ENCODE peak calls at places on chromosomes 2 and 18, in four cellular contexts. One of them, this sample, is unnamed.
A peak's percentile ranks its signal among the peaks of the same experiment; 100 is the strongest.

GRCh38 chr2:1546023-1546591 is 132.8 kb downstream of the TPO start:
- DNase-seq in HCT116: peak; percentile 23
- DNase-seq in astrocyte: peak; percentile 34
- DNase-seq in GM23248: peak; percentile 78
- DNase-seq in this sample: peak; percentile 91

GRCh38 chr2:112481528-112482228 is at the start of gene TTL:
- DNase-seq in HCT116: no peak
- DNase-seq in astrocyte: peak; percentile 33
- DNase-seq in GM23248: peak; percentile 90
- DNase-seq in this sample: peak; percentile 99

GRCh38 chr2:1747065-1747941 is 3.0 kb upstream of the PXDN start:
- DNase-seq in HCT116: no peak
- DNase-seq in astrocyte: no peak
- DNase-seq in GM23248: no peak
- DNase-seq in this sample: peak; percentile 66

GRCh38 chr18:34364699-34365098 is 140.0 kb upstream of the NOL4 start:
- DNase-seq in HCT116: no peak
- DNase-seq in astrocyte: no peak
- DNase-seq in GM23248: no peak
- DNase-seq in this sample: no peak

GRCh38 chr18:36066731-36067117 is 635 bp downstream of the RPRD1A start:
- DNase-seq in HCT116: no peak
- DNase-seq in astrocyte: no peak
- DNase-seq in GM23248: peak; percentile 33
- DNase-seq in this sample: peak; percentile 72

GRCh38 chr2:68765739-68766377 is 31.2 kb downstream of the ARHGAP25 start:
- DNase-seq in HCT116: no peak
- DNase-seq in astrocyte: peak; percentile 45
- DNase-seq in GM23248: no peak
- DNase-seq in this sample: no peak

GRCh38 chr18:7618821-7619410 is 51.8 kb downstream of the PTPRM start:
- DNase-seq in HCT116: no peak
- DNase-seq in astrocyte: peak; percentile 34
- DNase-seq in GM23248: peak; percentile 28
- DNase-seq in this sample: no peak

GRCh38 chr2:11610624-11611242 is 59.3 kb downstream of the NTSR2 start:
- DNase-seq in HCT116: no peak
- DNase-seq in astrocyte: no peak
- DNase-seq in GM23248: no peak
- DNase-seq in this sample: no peak

GRCh38 chr2:79860233-79861058 is 347.6 kb downstream of the CTNNA2 start:
- DNase-seq in HCT116: no peak
- DNase-seq in astrocyte: peak; percentile 20
- DNase-seq in GM23248: peak; percentile 38
- DNase-seq in this sample: peak; percentile 39

GRCh38 chr18:2979027-2979570 is 33.8 kb downstream of the LPIN2 start:
- DNase-seq in HCT116: no peak
- DNase-seq in astrocyte: peak; percentile 70
- DNase-seq in GM23248: peak; percentile 89
- DNase-seq in this sample: no peak

GRCh38 chr2:145723872-145724271 is 1204.0 kb upstream of the ZEB2 start:
- DNase-seq in HCT116: no peak
- DNase-seq in astrocyte: peak; percentile 38
- DNase-seq in GM23248: no peak
- DNase-seq in this sample: peak; percentile 5

GRCh38 chr2:33577660-33578059 is 21.4 kb downstream of the FAM98A start:
- DNase-seq in HCT116: no peak
- DNase-seq in astrocyte: peak; percentile 16
- DNase-seq in GM23248: peak; percentile 65
- DNase-seq in this sample: no peak

GRCh38 chr2:102020596-102021170 is 28.9 kb downstream of the IL1R2 start:
- DNase-seq in HCT116: peak; percentile 61
- DNase-seq in astrocyte: peak; percentile 68
- DNase-seq in GM23248: peak; percentile 89
- DNase-seq in this sample: peak; percentile 81

GRCh38 chr2:56008661-56009411 is 85.3 kb upstream of the EFEMP1 start:
- DNase-seq in HCT116: no peak
- DNase-seq in astrocyte: peak; percentile 87
- DNase-seq in GM23248: peak; percentile 95
- DNase-seq in this sample: peak; percentile 19

GRCh38 chr2:88841224-88841929 is 149.9 kb downstream of the RPIA start:
- DNase-seq in HCT116: no peak
- DNase-seq in astrocyte: no peak
- DNase-seq in GM23248: no peak
- DNase-seq in this sample: no peak

GRCh38 chr2:37984589-37984988 is 59.5 kb downstream of the RMDN2 start:
- DNase-seq in HCT116: no peak
- DNase-seq in astrocyte: peak; percentile 5
- DNase-seq in GM23248: peak; percentile 52
- DNase-seq in this sample: no peak

GRCh38 chr2:82636411-82637020 is 1822.6 kb downstream of the SUCLG1 start:
- DNase-seq in HCT116: no peak
- DNase-seq in astrocyte: no peak
- DNase-seq in GM23248: no peak
- DNase-seq in this sample: no peak

GRCh38 chr2:201777043-201777442 is 3.7 kb downstream of the ALS2 start:
- DNase-seq in HCT116: no peak
- DNase-seq in astrocyte: no peak
- DNase-seq in GM23248: peak; percentile 43
- DNase-seq in this sample: peak; percentile 44

GRCh38 chr2:238439912-238440311 is 13.2 kb downstream of the ASB1 start:
- DNase-seq in HCT116: no peak
- DNase-seq in astrocyte: no peak
- DNase-seq in GM23248: peak; percentile 72
- DNase-seq in this sample: no peak

GRCh38 chr2:150981826-150982225 is 279.8 kb downstream of the RBM43 start:
- DNase-seq in HCT116: no peak
- DNase-seq in astrocyte: peak; percentile 31
- DNase-seq in GM23248: peak; percentile 14
- DNase-seq in this sample: no peak

GRCh38 chr2:150282821-150283309 is 204.6 kb downstream of the RND3 start:
- DNase-seq in HCT116: no peak
- DNase-seq in astrocyte: peak; percentile 19
- DNase-seq in GM23248: peak; percentile 30
- DNase-seq in this sample: no peak

GRCh38 chr2:71674158-71674807 is 220.9 kb downstream of the DYSF start:
- DNase-seq in HCT116: no peak
- DNase-seq in astrocyte: no peak
- DNase-seq in GM23248: no peak
- DNase-seq in this sample: no peak

GRCh38 chr2:29627366-29627765 is 294.0 kb downstream of the ALK start:
- DNase-seq in HCT116: no peak
- DNase-seq in astrocyte: peak; percentile 87
- DNase-seq in GM23248: peak; percentile 72
- DNase-seq in this sample: no peak

GRCh38 chr2:52260904-52261303 is 1229.0 kb upstream of the NRXN1 start:
- DNase-seq in HCT116: no peak
- DNase-seq in astrocyte: peak; percentile 42
- DNase-seq in GM23248: no peak
- DNase-seq in this sample: no peak

GRCh38 chr2:70132244-70133126 is 45.2 kb downstream of the PCBP1 start:
- DNase-seq in HCT116: no peak
- DNase-seq in astrocyte: peak; percentile 37
- DNase-seq in GM23248: peak; percentile 82
- DNase-seq in this sample: peak; percentile 86

GRCh38 chr2:86453838-86454237 is 12.7 kb downstream of the KDM3A start:
- DNase-seq in HCT116: no peak
- DNase-seq in astrocyte: peak; percentile 55
- DNase-seq in GM23248: peak; percentile 67
- DNase-seq in this sample: peak; percentile 38

GRCh38 chr18:49849331-49850217 is 36.2 kb upstream of the ACAA2 start:
- DNase-seq in HCT116: peak; percentile 96
- DNase-seq in astrocyte: peak; percentile 91
- DNase-seq in GM23248: peak; percentile 94
- DNase-seq in this sample: peak; percentile 96

GRCh38 chr2:73373335-73373734 is 12.3 kb upstream of the ALMS1 start:
- DNase-seq in HCT116: no peak
- DNase-seq in astrocyte: no peak
- DNase-seq in GM23248: no peak
- DNase-seq in this sample: no peak

GRCh38 chr2:180849851-180850250 is 130.6 kb upstream of the UBE2E3 start:
- DNase-seq in HCT116: no peak
- DNase-seq in astrocyte: no peak
- DNase-seq in GM23248: no peak
- DNase-seq in this sample: no peak

GRCh38 chr2:65353046-65353445 is 79.4 kb downstream of the SPRED2 start:
- DNase-seq in HCT116: no peak
- DNase-seq in astrocyte: no peak
- DNase-seq in GM23248: no peak
- DNase-seq in this sample: no peak

GRCh38 chr2:74843371-74844298 is 9.7 kb downstream of the HK2 start:
- DNase-seq in HCT116: no peak
- DNase-seq in astrocyte: peak; percentile 86
- DNase-seq in GM23248: peak; percentile 87
- DNase-seq in this sample: peak; percentile 85

GRCh38 chr2:241901500-241902351 is 32.2 kb downstream of the RTP5 start:
- DNase-seq in HCT116: no peak
- DNase-seq in astrocyte: no peak
- DNase-seq in GM23248: peak; percentile 30
- DNase-seq in this sample: peak; percentile 87

GRCh38 chr2:241904011-241904718 is 34.6 kb downstream of the RTP5 start:
- DNase-seq in HCT116: no peak
- DNase-seq in astrocyte: no peak
- DNase-seq in GM23248: no peak
- DNase-seq in this sample: peak; percentile 36

GRCh38 chr2:241901018-241901380 is 31.5 kb downstream of the RTP5 start:
- DNase-seq in HCT116: no peak
- DNase-seq in astrocyte: no peak
- DNase-seq in GM23248: no peak
- DNase-seq in this sample: peak; percentile 22

GRCh38 chr2:241903121-241904010 is 33.8 kb downstream of the RTP5 start:
- DNase-seq in HCT116: no peak
- DNase-seq in astrocyte: no peak
- DNase-seq in GM23248: no peak
- DNase-seq in this sample: peak; percentile 61

DNA sequence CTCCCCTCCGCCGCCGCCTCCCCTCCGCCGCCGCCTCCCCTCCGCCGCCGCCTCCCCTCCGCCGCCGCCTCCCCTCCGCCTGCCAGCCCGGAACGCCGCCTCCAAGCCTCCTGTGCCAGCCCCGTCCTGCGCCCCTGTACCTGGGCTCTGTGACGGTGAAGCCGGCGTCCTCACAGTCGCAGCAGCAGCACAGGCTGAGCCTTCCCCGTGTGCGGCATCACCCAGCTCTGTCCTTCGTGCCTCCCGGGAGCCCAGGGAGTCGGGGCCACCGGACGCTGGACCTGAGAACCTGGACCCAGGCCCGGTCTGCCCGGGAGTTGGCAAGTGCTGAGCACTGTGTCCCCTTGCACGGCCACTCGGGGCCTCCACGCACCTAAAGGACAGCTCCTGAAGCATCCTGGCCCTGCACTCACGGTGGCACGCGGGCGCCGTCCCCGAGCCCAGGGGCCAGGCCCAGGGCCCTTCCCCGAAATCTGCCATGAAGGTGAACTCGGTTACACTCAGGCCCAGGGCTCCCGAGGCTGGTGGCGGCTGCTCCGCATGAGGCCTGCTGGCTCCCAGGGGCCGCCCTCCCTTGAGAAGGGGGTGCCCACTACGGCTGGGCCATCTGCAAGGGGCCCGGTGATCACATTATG is 32.9 kb downstream of the RTP5 start:
- DNase-seq in HCT116: no peak
- DNase-seq in astrocyte: no peak
- DNase-seq in GM23248: no peak
- DNase-seq in this sample: peak; percentile 90
- H2AFZ ChIP-seq in HCT116: no peak overlapping the region
- H2AFZ ChIP-seq in astrocyte: no peak overlapping the region
- H2AFZ ChIP-seq in GM23248: no peak overlapping the region
- H2AFZ ChIP-seq in this sample: no peak overlapping the region

GRCh38 chr2:223599646-223600009 is 2.5 kb downstream of the SCG2 start:
- DNase-seq in HCT116: no peak
- DNase-seq in astrocyte: peak; percentile 44
- DNase-seq in GM23248: no peak
- DNase-seq in this sample: no peak
- H3K27ac ChIP-seq in HCT116: no peak overlapping the region
- H3K27ac ChIP-seq in astrocyte: peak overlapping the region; percentile 89
- H3K27ac ChIP-seq in GM23248: peak overlapping the region; percentile 66
- H3K27ac ChIP-seq in this sample: peak overlapping the region; percentile 83

DNA sequence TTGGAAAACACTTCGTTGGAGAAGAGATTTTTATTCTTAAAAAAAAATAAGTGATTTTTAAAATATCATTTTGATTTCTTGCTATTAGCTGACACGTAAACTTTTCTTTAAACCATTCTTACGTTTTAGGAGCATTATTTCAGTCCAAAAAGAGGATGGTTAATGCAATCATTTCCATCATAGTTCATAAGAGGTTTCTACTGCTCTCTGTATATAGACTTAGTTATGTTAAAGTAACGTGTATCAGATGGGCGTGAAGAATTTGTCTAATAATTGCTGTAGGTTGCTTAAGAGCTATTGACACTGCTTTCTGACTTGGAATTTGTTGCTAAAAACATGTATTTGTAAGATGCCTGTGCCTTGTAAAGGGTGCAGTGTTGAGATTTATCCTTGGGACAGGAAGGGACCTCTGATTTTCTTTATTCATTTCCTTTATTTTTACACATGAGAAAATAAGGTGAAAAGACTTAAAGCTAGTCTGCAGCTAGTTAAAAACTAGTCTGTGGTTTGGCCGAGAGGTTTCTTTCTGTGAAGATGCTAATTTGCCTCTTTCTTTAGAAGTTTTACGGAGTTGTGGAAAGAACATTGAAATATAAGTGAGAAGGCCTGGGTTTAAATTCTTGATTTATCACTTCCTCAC is 2.9 kb downstream of the ANKRD12 start:
- DNase-seq in HCT116: no peak
- DNase-seq in astrocyte: no peak
- DNase-seq in GM23248: peak; percentile 29
- DNase-seq in this sample: peak; percentile 58
- H3K4me3 ChIP-seq in HCT116: no peak overlapping the region
- H3K4me3 ChIP-seq in astrocyte: no peak overlapping the region
- H3K4me3 ChIP-seq in GM23248: peak overlapping the region; percentile 83
- H3K4me3 ChIP-seq in this sample: peak overlapping the region; percentile 73

DNA sequence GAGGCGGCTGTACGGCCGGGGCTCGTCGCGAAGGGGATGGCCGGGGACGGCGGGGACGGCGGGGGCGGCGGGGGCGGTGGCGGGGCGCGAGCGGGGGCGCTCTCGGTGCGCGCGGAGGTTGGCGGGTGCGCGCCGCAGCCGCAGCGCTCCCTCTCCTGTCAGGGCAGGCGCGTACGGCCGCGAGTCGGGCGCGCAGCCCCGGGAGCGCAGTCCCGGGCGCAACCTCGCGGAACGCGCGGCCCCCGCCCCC is 296 bp upstream of the GRHL1 start:
- DNase-seq in HCT116: no peak
- DNase-seq in astrocyte: no peak
- DNase-seq in GM23248: no peak
- DNase-seq in this sample: no peak
- H2AFZ ChIP-seq in HCT116: no peak overlapping the region
- H2AFZ ChIP-seq in astrocyte: peak overlapping the region; percentile 83
- H2AFZ ChIP-seq in GM23248: peak overlapping the region; percentile 81
- H2AFZ ChIP-seq in this sample: peak overlapping the region; percentile 76

This sample was measured in osteoblast.